ENCODE peak calls at places on chromosomes 5 and 9, in six cellular contexts. K, O, W, F, D and B are unnamed samples.

GRCh38 chr5:116573617-116574431 is 799 bp downstream of the SEMA6A start:
- DNase-seq in K (peak), O (peak), W (no peak), F (no peak), D (no peak), B (no peak)

GRCh38 chr9:120829650-120830049 is 13.1 kb downstream of the PSMD5 start:
- DNase-seq in K (no peak), O (no peak), W (no peak), F (no peak), D (no peak), B (no peak)

GRCh38 chr5:124156408-124157027 is 589.9 kb downstream of the ZNF608 start:
- DNase-seq in K (peak), O (no peak), W (no peak), F (no peak), D (no peak), B (no peak)

GRCh38 chr9:109249615-109250014 is 71.2 kb downstream of the EPB41L4B start:
- DNase-seq in K (no peak), O (no peak), W (no peak), F (no peak), D (no peak), B (no peak)

GRCh38 chr5:33338336-33339110 is 102.2 kb upstream of the TARS1 start:
- DNase-seq in K (no peak), O (no peak), W (no peak), F (no peak), D (no peak), B (no peak)

GRCh38 chr9:82488702-82489578 is 500.4 kb downstream of the SPATA31D1 start:
- DNase-seq in K (peak), O (peak), W (peak), F (no peak), D (peak), B (no peak)

GRCh38 chr9:92455217-92455616 is 27.1 kb downstream of the ASPN start:
- DNase-seq in K (no peak), O (no peak), W (no peak), F (no peak), D (no peak), B (no peak)

GRCh38 chr5:50759526-50760280 is 93.3 kb downstream of the PARP8 start:
- DNase-seq in K (peak), O (no peak), W (no peak), F (no peak), D (no peak), B (no peak)

GRCh38 chr5:66149950-66150349 is 5.8 kb downstream of the SREK1 start:
- DNase-seq in K (no peak), O (no peak), W (no peak), F (no peak), D (no peak), B (no peak)

GRCh38 chr9:105901514-105902109 is 207.3 kb downstream of the TMEM38B start:
- DNase-seq in K (peak), O (peak), W (no peak), F (no peak), D (no peak), B (peak)

GRCh38 chr9:121604242-121604641 is 47.2 kb upstream of the DAB2IP start:
- DNase-seq in K (no peak), O (peak), W (peak), F (no peak), D (no peak), B (no peak)

GRCh38 chr9:136137321-136138054 is 18.8 kb upstream of the TMEM250 start:
- DNase-seq in K (no peak), O (no peak), W (no peak), F (no peak), D (no peak), B (no peak)

GRCh38 chr9:120532891-120533290 is 47.1 kb downstream of the CDK5RAP2 start:
- DNase-seq in K (no peak), O (no peak), W (no peak), F (no peak), D (no peak), B (no peak)

GRCh38 chr9:15482146-15482545 is 28.6 kb downstream of the PSIP1 start:
- DNase-seq in K (no peak), O (no peak), W (no peak), F (no peak), D (no peak), B (no peak)

GRCh38 chr5:141986072-141986471 is 17.2 kb downstream of the RNF14 start:
- DNase-seq in K (no peak), O (no peak), W (no peak), F (no peak), D (no peak), B (no peak)

GRCh38 chr5:71903826-71904225 is 184.8 kb downstream of the CARTPT start:
- DNase-seq in K (no peak), O (no peak), W (no peak), F (no peak), D (no peak), B (no peak)
- H3K27ac ChIP-seq in K (no peak), O (no peak), W (no peak), F (no peak), D (no peak), B (no peak)

DNA sequence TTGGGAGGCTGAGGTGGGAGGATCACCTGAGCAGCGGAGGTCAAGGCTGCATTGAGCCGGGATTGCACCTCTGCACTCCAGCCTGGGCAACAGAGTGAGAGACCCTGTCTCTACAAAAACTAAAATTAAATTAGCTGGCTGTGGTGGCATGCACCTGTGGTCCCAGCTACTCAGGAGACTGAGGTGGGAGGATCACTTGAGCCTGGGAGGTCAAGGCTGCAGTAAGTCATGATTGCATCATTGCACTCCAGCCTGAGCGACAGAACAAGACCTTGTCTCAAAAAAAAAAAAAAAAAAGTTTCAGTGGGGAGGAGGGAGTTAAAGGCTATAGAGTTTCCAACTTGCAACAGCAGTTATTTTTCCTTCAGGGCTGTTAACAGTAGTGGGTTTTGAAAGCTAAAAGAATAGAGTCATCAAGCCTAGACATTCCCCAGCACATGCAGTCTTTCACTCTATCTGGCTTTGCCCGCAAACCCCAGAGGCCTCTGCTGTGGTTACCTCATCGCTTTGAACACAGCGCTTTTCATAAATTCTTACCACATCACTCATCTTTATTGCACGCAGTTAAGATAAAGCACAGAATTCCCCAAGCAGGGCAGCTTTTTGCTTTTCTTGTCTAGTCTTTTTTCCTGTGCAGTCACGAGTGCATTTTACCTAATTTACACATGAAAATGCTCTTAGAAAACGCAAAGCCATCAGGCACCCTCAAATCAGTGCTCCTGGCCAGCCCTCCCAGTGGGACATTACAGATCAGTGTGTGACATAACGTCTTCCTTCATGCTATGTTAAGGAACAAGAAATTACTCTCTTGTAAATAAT is 8.7 kb upstream of the SLC2A8 start:
- DNase-seq in K (peak), O (no peak), W (no peak), F (peak), D (peak), B (no peak)
- H3K27ac ChIP-seq in K (no peak), O (no peak), W (no peak), F (peak), D (peak), B (no peak)

GRCh38 chr5:133083901-133084300 is 32.1 kb downstream of the HSPA4 start:
- DNase-seq in K (no peak), O (no peak), W (no peak), F (no peak), D (no peak), B (no peak)
- H3K27ac ChIP-seq in K (no peak), O (no peak), W (no peak), F (no peak), D (no peak), B (no peak)

GRCh38 chr9:76379494-76379893 is 14.7 kb downstream of the RFK start:
- DNase-seq in K (no peak), O (no peak), W (no peak), F (no peak), D (no peak), B (no peak)
- H3K27ac ChIP-seq in K (no peak), O (no peak), W (no peak), F (no peak), D (no peak), B (no peak)

DNA sequence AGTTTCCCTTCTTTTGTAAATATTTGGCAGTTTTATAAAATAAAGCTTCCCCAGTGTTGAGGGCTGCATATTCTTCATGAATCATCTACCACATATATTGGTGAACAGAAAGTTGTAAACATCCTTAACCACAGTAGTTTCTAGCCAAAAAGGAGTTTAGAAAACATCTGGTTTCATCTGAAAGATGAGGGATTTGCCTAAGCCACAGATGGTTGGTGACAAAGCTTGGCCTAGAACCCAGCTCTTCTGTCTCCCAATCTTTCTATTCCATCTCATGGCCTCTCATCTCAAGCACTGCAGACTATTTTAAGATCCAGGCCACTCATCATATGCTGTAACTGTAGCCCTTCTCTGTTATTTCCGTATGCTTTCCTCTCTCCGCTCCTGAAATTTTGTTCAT is 232.3 kb upstream of the TRPM3 start:
- DNase-seq in K (peak), O (no peak), W (no peak), F (no peak), D (no peak), B (no peak)
- H3K27ac ChIP-seq in K (no peak), O (no peak), W (no peak), F (no peak), D (no peak), B (no peak)

GRCh38 chr9:94899464-94900221 is 173.1 kb downstream of the AOPEP start:
- DNase-seq in K (peak), O (peak), W (no peak), F (no peak), D (no peak), B (no peak)
- H3K27ac ChIP-seq in K (peak), O (peak), W (peak), F (peak), D (peak), B (no peak)

DNA sequence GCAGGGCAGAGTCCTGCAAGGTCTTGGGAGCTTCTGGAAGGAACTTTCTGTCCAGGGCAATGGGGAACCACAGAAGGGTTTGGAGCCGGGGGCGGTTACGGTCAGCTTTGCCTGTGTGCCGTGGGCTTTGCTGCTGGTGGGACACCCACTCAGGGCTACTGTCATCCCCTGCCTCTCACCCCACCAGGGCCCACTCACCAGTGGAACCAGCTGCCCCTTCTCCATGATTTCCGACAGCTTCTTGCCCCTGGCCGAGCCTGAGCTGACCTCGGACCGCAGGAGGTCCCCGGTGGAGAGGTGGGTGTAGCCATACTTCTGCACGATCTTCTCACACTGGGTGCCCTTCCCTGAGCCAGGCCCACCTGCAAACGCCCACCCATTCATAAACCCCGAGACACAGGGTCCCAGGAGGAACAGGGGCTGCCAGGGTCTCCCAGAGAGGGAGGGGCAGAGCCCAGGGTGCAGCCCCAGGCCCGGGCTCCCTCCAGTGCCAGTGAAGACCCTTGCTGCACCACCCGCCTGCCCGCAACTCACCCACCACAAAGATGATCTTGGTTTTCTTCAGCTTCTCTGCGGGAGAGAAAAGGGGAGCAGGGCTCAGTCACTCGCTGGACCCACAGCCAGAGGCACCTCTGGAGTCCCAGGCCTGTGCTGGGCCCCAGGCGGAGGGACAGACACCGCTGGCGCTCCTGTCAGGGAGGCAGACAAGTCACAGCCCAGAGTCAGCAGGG is 4.8 kb downstream of the AK1 start:
- DNase-seq in K (no peak), O (no peak), W (no peak), F (no peak), D (no peak), B (no peak)
- H3K27ac ChIP-seq in K (no peak), O (no peak), W (peak), F (no peak), D (no peak), B (peak)

DNA sequence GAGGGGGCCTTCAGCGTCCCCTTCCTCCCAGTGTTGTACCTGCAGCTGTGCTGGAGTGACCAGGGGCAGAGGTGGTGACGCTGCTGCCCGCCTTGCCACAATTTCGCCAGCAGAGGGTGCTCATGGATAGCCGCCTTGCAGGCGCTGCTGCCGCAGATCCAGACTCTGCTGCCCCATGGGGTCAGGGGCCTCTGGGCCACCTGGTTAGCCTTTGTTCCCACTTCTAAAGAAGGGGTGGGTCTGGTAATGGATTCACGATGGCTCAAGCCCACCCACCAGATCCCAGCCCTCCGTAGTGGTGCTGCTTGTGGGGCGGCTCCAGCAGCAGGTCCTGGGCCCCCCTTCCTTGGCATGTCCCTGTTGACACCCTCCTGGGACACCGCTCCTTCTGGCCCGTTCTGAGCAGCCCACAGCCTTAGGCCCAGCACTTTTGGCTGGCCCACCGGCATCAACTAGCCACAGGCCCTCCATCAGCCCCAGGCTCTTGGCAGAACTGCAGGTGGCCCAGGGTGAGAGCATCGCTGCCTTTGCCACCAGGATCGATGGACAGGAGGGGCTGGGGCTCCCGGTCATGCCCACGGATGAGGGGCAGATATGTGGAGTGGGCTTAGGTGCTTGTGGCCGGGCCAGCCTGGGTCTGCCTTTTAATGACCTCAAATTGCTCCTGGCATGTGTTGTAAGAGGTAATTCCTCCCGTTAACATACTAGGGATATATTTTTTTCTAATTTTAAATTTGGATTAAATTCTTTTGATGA is 57.2 kb downstream of the COL5A1 start:
- DNase-seq in K (peak), O (peak), W (peak), F (peak), D (no peak), B (peak)
- H3K27ac ChIP-seq in K (peak), O (no peak), W (peak), F (no peak), D (no peak), B (no peak)